ENCODE peak calls at places on chromosomes 1 and 21, in four cellular contexts. N, Y, G and L are unnamed samples.

GRCh38 chr1:33260435-33260980 is 4.2 kb downstream of the ZNF362 start:
- DNase-seq in N (no peak), Y (no peak), G (no peak), L (no peak)

GRCh38 chr21:26127918-26128317 is 42.7 kb downstream of the APP start:
- DNase-seq in N (no peak), Y (no peak), G (no peak), L (no peak)

GRCh38 chr21:17726047-17726446 is 93.1 kb downstream of the C21orf91 start:
- DNase-seq in N (no peak), Y (no peak), G (no peak), L (no peak)

GRCh38 chr1:37473431-37474050 is 839 bp upstream of the ZC3H12A start:
- DNase-seq in N (no peak), Y (no peak), G (no peak), L (no peak)

GRCh38 chr1:50425376-50426107 is 2.3 kb upstream of the DMRTA2 start:
- DNase-seq in N (no peak), Y (no peak), G (peak; percentile 36), L (no peak)

GRCh38 chr1:150362721-150363425 is 1.1 kb upstream of the RPRD2 start:
- DNase-seq in N (peak; percentile 27), Y (peak; percentile 10), G (peak; percentile 8), L (no peak)

GRCh38 chr1:39153684-39154083 is 50.8 kb upstream of the MACF1 start:
- DNase-seq in N (no peak), Y (no peak), G (no peak), L (no peak)

GRCh38 chr1:20640183-20640597 is 6.9 kb downstream of the PINK1 start:
- DNase-seq in N (no peak), Y (peak; percentile 20), G (peak; percentile 59), L (no peak)

GRCh38 chr21:45052960-45053359 is 21.4 kb upstream of the ADARB1 start:
- DNase-seq in N (peak; percentile 8), Y (no peak), G (no peak), L (no peak)

GRCh38 chr1:89698624-89699023 is 65.7 kb downstream of the LRRC8C start:
- DNase-seq in N (no peak), Y (no peak), G (no peak), L (no peak)

GRCh38 chr1:160781129-160781808 is 14.7 kb upstream of the LY9 start:
- DNase-seq in N (no peak), Y (no peak), G (no peak), L (no peak)

GRCh38 chr1:110481968-110482623 is 31.1 kb downstream of the PROK1 start:
- DNase-seq in N (no peak), Y (no peak), G (no peak), L (no peak)